ENCODE peak calls at places on chromosomes 3 and 15, in ten cellular contexts. D is EH; L is LoVo; Y is HL-60; K is iPS DF 6.9; I is stimulated activated CD4-positive, alpha-beta T cell treated with anti-CD3 and anti-CD28 coated beads, Interleukin-2, amount 100 ng/mL, for 48 hours; N is AG04450; A is fibroblast of the aortic adventitia; W is stomach; G is H9. O is an unnamed sample.

GRCh38 chr3:131658115-131658514 is 155.3 kb upstream of the MRPL3 start:
- DNase-seq in D (no peak), L (no peak), Y (no peak), K (no peak), I (no peak), N (no peak), A (peak), W (no peak), G (no peak), O (no peak)

GRCh38 chr15:84734794-84735479 is 13.5 kb upstream of the ZNF592 start:
- DNase-seq in D (peak), L (peak), Y (peak), K (peak), I (peak), N (no peak), A (no peak), W (peak), G (peak), O (no peak)

GRCh38 chr3:129305592-129306091 is 27.0 kb downstream of the HMCES start:
- DNase-seq in D (peak), L (no peak), Y (peak), K (peak), I (no peak), N (no peak), A (peak), W (peak), G (peak), O (peak)

GRCh38 chr3:147816770-147817169 is 407.6 kb downstream of the ZIC1 start:
- DNase-seq in D (peak), L (peak), Y (no peak), K (no peak), I (no peak), N (no peak), A (peak), W (no peak), G (no peak), O (peak)

GRCh38 chr3:46701211-46701939 is at the start of gene TMIE:
- DNase-seq in D (peak), L (no peak), Y (no peak), K (no peak), I (no peak), N (no peak), A (no peak), W (no peak), G (no peak), O (no peak)

GRCh38 chr15:75650908-75651809 is 3.4 kb downstream of the SNX33 start:
- DNase-seq in D (peak), L (no peak), Y (no peak), K (no peak), I (no peak), N (no peak), A (no peak), W (peak), G (no peak), O (no peak)

GRCh38 chr15:73921257-73921890 is 4.9 kb upstream of the LOXL1 start:
- DNase-seq in D (no peak), L (no peak), Y (no peak), K (no peak), I (no peak), N (no peak), A (no peak), W (no peak), G (no peak), O (no peak)

GRCh38 chr15:66862111-66862815 is 160.2 kb downstream of the SMAD6 start:
- DNase-seq in D (peak), L (no peak), Y (no peak), K (no peak), I (no peak), N (no peak), A (no peak), W (no peak), G (peak), O (no peak)

GRCh38 chr3:74883690-74884089 is 269.2 kb upstream of the CNTN3 start:
- DNase-seq in D (peak), L (no peak), Y (no peak), K (peak), I (no peak), N (no peak), A (peak), W (no peak), G (peak), O (no peak)

GRCh38 chr3:13085081-13085845 is 12.0 kb upstream of the IQSEC1 start:
- DNase-seq in D (no peak), L (no peak), Y (no peak), K (no peak), I (no peak), N (no peak), A (no peak), W (no peak), G (no peak), O (no peak)

GRCh38 chr3:141279074-141279945 is 47.7 kb downstream of the PXYLP1 start:
- DNase-seq in D (peak), L (no peak), Y (no peak), K (peak), I (no peak), N (no peak), A (peak), W (no peak), G (no peak), O (no peak)

GRCh38 chr3:129530331-129530761 is 1.9 kb downstream of the RHO start:
- DNase-seq in D (peak), L (no peak), Y (no peak), K (no peak), I (no peak), N (peak), A (peak), W (no peak), G (peak), O (peak)

GRCh38 chr3:197363553-197364409 is 65.4 kb upstream of the DLG1 start:
- DNase-seq in D (peak), L (no peak), Y (no peak), K (no peak), I (no peak), N (no peak), A (no peak), W (peak), G (no peak), O (no peak)

GRCh38 chr15:73388256-73388781 is 19.6 kb upstream of the HCN4 start:
- DNase-seq in D (peak), L (peak), Y (no peak), K (no peak), I (no peak), N (no peak), A (peak), W (no peak), G (peak), O (no peak)

GRCh38 chr3:43855674-43856299 is 165.0 kb downstream of the ABHD5 start:
- DNase-seq in D (peak), L (no peak), Y (peak), K (no peak), I (peak), N (peak), A (peak), W (peak), G (peak), O (peak)

GRCh38 chr3:128665362-128666021 is 14.9 kb upstream of the RPN1 start:
- DNase-seq in D (peak), L (no peak), Y (no peak), K (no peak), I (no peak), N (no peak), A (peak), W (no peak), G (no peak), O (no peak)

GRCh38 chr3:11211531-11212300 is 57.4 kb downstream of the HRH1 start:
- DNase-seq in D (peak), L (no peak), Y (no peak), K (no peak), I (no peak), N (no peak), A (peak), W (peak), G (no peak), O (no peak)

GRCh38 chr15:89364741-89365450 is 30.3 kb upstream of the POLG start:
- DNase-seq in D (no peak), L (no peak), Y (peak), K (no peak), I (no peak), N (no peak), A (no peak), W (no peak), G (no peak), O (no peak)

GRCh38 chr3:189944285-189945145 is 176.2 kb downstream of the P3H2 start:
- DNase-seq in D (no peak), L (peak), Y (no peak), K (no peak), I (no peak), N (no peak), A (no peak), W (peak), G (no peak), O (no peak)

GRCh38 chr3:127815641-127816605 is 6.4 kb downstream of the MGLL start:
- DNase-seq in D (no peak), L (peak), Y (no peak), K (no peak), I (no peak), N (no peak), A (no peak), W (peak), G (no peak), O (no peak)